ENCODE peak calls at places on chromosomes 16 and 17, in ten cellular contexts. One of them, this sample, is unnamed.

GRCh38 chr16:14667347-14668266 is 26.5 kb downstream of the PLA2G10 start:
- DNase-seq in lower leg skin: no peak
- DNase-seq in sigmoid colon: no peak
- DNase-seq in A549: no peak
- DNase-seq in body of pancreas: peak; percentile 38
- DNase-seq in transverse colon: peak; percentile 20
- DNase-seq in uterus: no peak
- DNase-seq in Peyer's patch: no peak
- DNase-seq in stomach: peak; percentile 29
- DNase-seq in GM12892: no peak
- DNase-seq in this sample: no peak

GRCh38 chr17:69430488-69430887 is 16.0 kb downstream of the MAP2K6 start:
- DNase-seq in lower leg skin: no peak
- DNase-seq in sigmoid colon: no peak
- DNase-seq in A549: no peak
- DNase-seq in body of pancreas: no peak
- DNase-seq in transverse colon: no peak
- DNase-seq in uterus: no peak
- DNase-seq in Peyer's patch: no peak
- DNase-seq in stomach: no peak
- DNase-seq in GM12892: no peak
- DNase-seq in this sample: no peak

GRCh38 chr16:60203525-60204124 is 1469.5 kb upstream of the GOT2 start:
- DNase-seq in lower leg skin: no peak
- DNase-seq in sigmoid colon: no peak
- DNase-seq in A549: peak; percentile 5
- DNase-seq in body of pancreas: no peak
- DNase-seq in transverse colon: no peak
- DNase-seq in uterus: no peak
- DNase-seq in Peyer's patch: no peak
- DNase-seq in stomach: no peak
- DNase-seq in GM12892: no peak
- DNase-seq in this sample: no peak

GRCh38 chr16:159136-159849 is 6.5 kb upstream of the HBM start:
- DNase-seq in lower leg skin: no peak
- DNase-seq in sigmoid colon: no peak
- DNase-seq in A549: no peak
- DNase-seq in body of pancreas: no peak
- DNase-seq in transverse colon: no peak
- DNase-seq in uterus: no peak
- DNase-seq in Peyer's patch: no peak
- DNase-seq in stomach: no peak
- DNase-seq in GM12892: no peak
- DNase-seq in this sample: no peak

GRCh38 chr17:45759761-45760160 is 24.4 kb upstream of the CRHR1 start:
- DNase-seq in lower leg skin: no peak
- DNase-seq in sigmoid colon: no peak
- DNase-seq in A549: peak; percentile 26
- DNase-seq in body of pancreas: no peak
- DNase-seq in transverse colon: no peak
- DNase-seq in uterus: no peak
- DNase-seq in Peyer's patch: no peak
- DNase-seq in stomach: no peak
- DNase-seq in GM12892: no peak
- DNase-seq in this sample: no peak

GRCh38 chr16:81592353-81592866 is 147.8 kb downstream of the CMIP start:
- DNase-seq in lower leg skin: no peak
- DNase-seq in sigmoid colon: no peak
- DNase-seq in A549: no peak
- DNase-seq in body of pancreas: peak; percentile 55
- DNase-seq in transverse colon: peak; percentile 83
- DNase-seq in uterus: no peak
- DNase-seq in Peyer's patch: no peak
- DNase-seq in stomach: no peak
- DNase-seq in GM12892: no peak
- DNase-seq in this sample: no peak

GRCh38 chr17:59470624-59471297 is 94.6 kb upstream of the DHX40 start:
- DNase-seq in lower leg skin: peak; percentile 71
- DNase-seq in sigmoid colon: no peak
- DNase-seq in A549: no peak
- DNase-seq in body of pancreas: no peak
- DNase-seq in transverse colon: no peak
- DNase-seq in uterus: no peak
- DNase-seq in Peyer's patch: no peak
- DNase-seq in stomach: no peak
- DNase-seq in GM12892: no peak
- DNase-seq in this sample: no peak

GRCh38 chr16:55263271-55264250 is 60.4 kb upstream of the IRX6 start:
- DNase-seq in lower leg skin: peak; percentile 50
- DNase-seq in sigmoid colon: no peak
- DNase-seq in A549: no peak
- DNase-seq in body of pancreas: no peak
- DNase-seq in transverse colon: no peak
- DNase-seq in uterus: no peak
- DNase-seq in Peyer's patch: no peak
- DNase-seq in stomach: no peak
- DNase-seq in GM12892: no peak
- DNase-seq in this sample: no peak

GRCh38 chr17:40803617-40804082 is 3.9 kb upstream of the KRT28 start:
- DNase-seq in lower leg skin: peak; percentile 95
- DNase-seq in sigmoid colon: peak; percentile 75
- DNase-seq in A549: peak; percentile 96
- DNase-seq in body of pancreas: peak; percentile 87
- DNase-seq in transverse colon: peak; percentile 86
- DNase-seq in uterus: peak; percentile 69
- DNase-seq in Peyer's patch: peak; percentile 81
- DNase-seq in stomach: peak; percentile 86
- DNase-seq in GM12892: peak; percentile 31
- DNase-seq in this sample: peak; percentile 84

GRCh38 chr17:41629826-41630670 is 5.7 kb upstream of the KRT17 start:
- DNase-seq in lower leg skin: no peak
- DNase-seq in sigmoid colon: no peak
- DNase-seq in A549: no peak
- DNase-seq in body of pancreas: no peak
- DNase-seq in transverse colon: no peak
- DNase-seq in uterus: no peak
- DNase-seq in Peyer's patch: no peak
- DNase-seq in stomach: no peak
- DNase-seq in GM12892: no peak
- DNase-seq in this sample: no peak

GRCh38 chr17:3892095-3892998 is 506 bp downstream of the CAMKK1 start:
- DNase-seq in lower leg skin: peak; percentile 97
- DNase-seq in sigmoid colon: peak; percentile 96
- DNase-seq in A549: peak; percentile 89
- DNase-seq in body of pancreas: peak; percentile 72
- DNase-seq in transverse colon: peak; percentile 83
- DNase-seq in uterus: peak; percentile 87
- DNase-seq in Peyer's patch: peak; percentile 92
- DNase-seq in stomach: peak; percentile 65
- DNase-seq in GM12892: no peak
- DNase-seq in this sample: peak; percentile 59

GRCh38 chr17:36816889-36817288 is 120.4 kb upstream of the LHX1 start:
- DNase-seq in lower leg skin: no peak
- DNase-seq in sigmoid colon: no peak
- DNase-seq in A549: no peak
- DNase-seq in body of pancreas: no peak
- DNase-seq in transverse colon: no peak
- DNase-seq in uterus: no peak
- DNase-seq in Peyer's patch: no peak
- DNase-seq in stomach: no peak
- DNase-seq in GM12892: no peak
- DNase-seq in this sample: no peak

GRCh38 chr17:15103785-15104184 is 161.3 kb downstream of the PMP22 start:
- DNase-seq in lower leg skin: no peak
- DNase-seq in sigmoid colon: no peak
- DNase-seq in A549: no peak
- DNase-seq in body of pancreas: no peak
- DNase-seq in transverse colon: no peak
- DNase-seq in uterus: no peak
- DNase-seq in Peyer's patch: no peak
- DNase-seq in stomach: no peak
- DNase-seq in GM12892: no peak
- DNase-seq in this sample: no peak

GRCh38 chr17:74641224-74641948 is 17.8 kb upstream of the CD300E start:
- DNase-seq in lower leg skin: no peak
- DNase-seq in sigmoid colon: no peak
- DNase-seq in A549: no peak
- DNase-seq in body of pancreas: no peak
- DNase-seq in transverse colon: no peak
- DNase-seq in uterus: no peak
- DNase-seq in Peyer's patch: no peak
- DNase-seq in stomach: no peak
- DNase-seq in GM12892: no peak
- DNase-seq in this sample: no peak

GRCh38 chr16:1998360-1998835 is 8.6 kb downstream of the SYNGR3 start:
- DNase-seq in lower leg skin: no peak
- DNase-seq in sigmoid colon: no peak
- DNase-seq in A549: no peak
- DNase-seq in body of pancreas: no peak
- DNase-seq in transverse colon: no peak
- DNase-seq in uterus: no peak
- DNase-seq in Peyer's patch: no peak
- DNase-seq in stomach: no peak
- DNase-seq in GM12892: no peak
- DNase-seq in this sample: no peak

GRCh38 chr16:2001035-2001434 is 8.6 kb downstream of the ZNF598 start:
- DNase-seq in lower leg skin: no peak
- DNase-seq in sigmoid colon: no peak
- DNase-seq in A549: no peak
- DNase-seq in body of pancreas: no peak
- DNase-seq in transverse colon: no peak
- DNase-seq in uterus: no peak
- DNase-seq in Peyer's patch: no peak
- DNase-seq in stomach: no peak
- DNase-seq in GM12892: no peak
- DNase-seq in this sample: no peak

GRCh38 chr16:1999866-2000514 is 9.6 kb downstream of the ZNF598 start:
- DNase-seq in lower leg skin: no peak
- DNase-seq in sigmoid colon: no peak
- DNase-seq in A549: no peak
- DNase-seq in body of pancreas: no peak
- DNase-seq in transverse colon: no peak
- DNase-seq in uterus: no peak
- DNase-seq in Peyer's patch: no peak
- DNase-seq in stomach: no peak
- DNase-seq in GM12892: no peak
- DNase-seq in this sample: no peak

GRCh38 chr16:1997591-1998359 is 8.0 kb downstream of the SYNGR3 start:
- DNase-seq in lower leg skin: no peak
- DNase-seq in sigmoid colon: no peak
- DNase-seq in A549: no peak
- DNase-seq in body of pancreas: no peak
- DNase-seq in transverse colon: no peak
- DNase-seq in uterus: peak; percentile 50
- DNase-seq in Peyer's patch: no peak
- DNase-seq in stomach: no peak
- DNase-seq in GM12892: no peak
- DNase-seq in this sample: no peak

GRCh38 chr16:1998852-1999801 is 9.4 kb downstream of the SYNGR3 start:
- DNase-seq in lower leg skin: no peak
- DNase-seq in sigmoid colon: no peak
- DNase-seq in A549: no peak
- DNase-seq in body of pancreas: no peak
- DNase-seq in transverse colon: no peak
- DNase-seq in uterus: no peak
- DNase-seq in Peyer's patch: no peak
- DNase-seq in stomach: no peak
- DNase-seq in GM12892: no peak
- DNase-seq in this sample: no peak
- TF ChIP-seq POLR2A in lower leg skin: no peak
- TF ChIP-seq POLR2A in sigmoid colon: no peak
- TF ChIP-seq POLR2A in A549: no peak
- TF ChIP-seq POLR2A in body of pancreas: no peak
- TF ChIP-seq POLR2A in transverse colon: no peak
- TF ChIP-seq POLR2A in uterus: no peak
- TF ChIP-seq POLR2A in Peyer's patch: no peak
- TF ChIP-seq POLR2A in stomach: no peak
- TF ChIP-seq POLR2A in GM12892: no peak
- TF ChIP-seq POLR2A in this sample: no peak

GRCh38 chr16:73058616-73059409 is 10.9 kb upstream of the ZFHX3 start:
- DNase-seq in lower leg skin: no peak
- DNase-seq in sigmoid colon: peak; percentile 69
- DNase-seq in A549: no peak
- DNase-seq in body of pancreas: peak; percentile 62
- DNase-seq in transverse colon: no peak
- DNase-seq in uterus: peak; percentile 51
- DNase-seq in Peyer's patch: no peak
- DNase-seq in stomach: peak; percentile 43
- DNase-seq in GM12892: no peak
- DNase-seq in this sample: no peak
- TF ChIP-seq POLR2A in lower leg skin: no peak
- TF ChIP-seq POLR2A in sigmoid colon: no peak
- TF ChIP-seq POLR2A in A549: no peak
- TF ChIP-seq POLR2A in body of pancreas: peak; percentile 20
- TF ChIP-seq POLR2A in transverse colon: no peak
- TF ChIP-seq POLR2A in uterus: no peak
- TF ChIP-seq POLR2A in Peyer's patch: no peak
- TF ChIP-seq POLR2A in stomach: no peak
- TF ChIP-seq POLR2A in GM12892: no peak
- TF ChIP-seq POLR2A in this sample: no peak

DNA sequence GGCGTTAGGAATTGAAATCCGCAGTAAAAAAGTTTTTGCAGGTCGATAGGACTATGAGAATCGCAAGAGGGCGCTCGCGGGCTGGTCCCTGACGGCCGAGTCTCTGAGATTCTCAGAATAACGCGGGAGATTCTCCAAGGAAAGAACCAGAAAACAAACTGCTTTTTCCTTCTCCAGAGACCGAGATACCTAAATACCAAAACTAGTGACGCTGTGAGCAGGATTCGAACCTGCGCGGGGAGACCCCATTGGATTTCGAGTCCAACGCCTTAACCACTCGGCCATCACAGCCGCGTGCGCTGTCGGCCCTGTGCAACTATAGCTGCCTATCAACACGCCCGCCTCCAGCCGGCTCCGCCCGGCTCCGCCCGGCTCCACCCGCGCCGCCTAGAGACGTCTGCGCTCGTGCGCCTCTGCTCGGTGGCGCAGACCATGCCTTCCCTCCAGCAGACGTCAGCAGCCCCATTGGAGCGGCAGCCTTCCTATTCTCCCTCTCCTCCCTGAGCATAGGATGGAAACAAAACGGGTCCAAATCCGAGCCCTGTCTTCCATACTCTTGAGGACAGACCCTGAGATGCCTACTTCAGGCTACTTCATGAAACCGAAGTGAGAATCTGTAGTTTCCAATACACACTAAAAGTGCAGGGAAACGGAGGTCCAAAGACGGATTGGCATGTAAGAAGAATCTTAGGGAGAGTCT is 13.4 kb downstream of the PER1 start:
- DNase-seq in lower leg skin: peak; percentile 99
- DNase-seq in sigmoid colon: peak; percentile 98
- DNase-seq in A549: peak; percentile 93
- DNase-seq in body of pancreas: peak; percentile 96
- DNase-seq in transverse colon: peak; percentile 96
- DNase-seq in uterus: peak; percentile 98
- DNase-seq in Peyer's patch: peak; percentile 93
- DNase-seq in stomach: peak; percentile 96
- DNase-seq in GM12892: peak; percentile 80
- DNase-seq in this sample: peak; percentile 99
- TF ChIP-seq POLR2A in lower leg skin: no peak
- TF ChIP-seq POLR2A in sigmoid colon: peak; percentile 60
- TF ChIP-seq POLR2A in A549: peak; percentile 47
- TF ChIP-seq POLR2A in body of pancreas: peak; percentile 85
- TF ChIP-seq POLR2A in transverse colon: peak; percentile 74
- TF ChIP-seq POLR2A in uterus: peak; percentile 75
- TF ChIP-seq POLR2A in Peyer's patch: peak; percentile 66
- TF ChIP-seq POLR2A in stomach: no peak
- TF ChIP-seq POLR2A in GM12892: peak; percentile 40
- TF ChIP-seq POLR2A in this sample: peak; percentile 81

GRCh38 chr16:10944249-10945064 is at the start of gene CLEC16A:
- DNase-seq in lower leg skin: peak; percentile 99
- DNase-seq in sigmoid colon: peak; percentile 99
- DNase-seq in A549: peak; percentile 94
- DNase-seq in body of pancreas: peak; percentile 98
- DNase-seq in transverse colon: peak; percentile 98
- DNase-seq in uterus: peak; percentile 99
- DNase-seq in Peyer's patch: peak; percentile 94
- DNase-seq in stomach: peak; percentile 98
- DNase-seq in GM12892: peak; percentile 81
- DNase-seq in this sample: peak; percentile 98
- TF ChIP-seq POLR2A in lower leg skin: no peak
- TF ChIP-seq POLR2A in sigmoid colon: peak; percentile 53
- TF ChIP-seq POLR2A in A549: peak; percentile 82
- TF ChIP-seq POLR2A in body of pancreas: peak; percentile 82
- TF ChIP-seq POLR2A in transverse colon: peak; percentile 83
- TF ChIP-seq POLR2A in uterus: peak; percentile 78
- TF ChIP-seq POLR2A in Peyer's patch: peak; percentile 88
- TF ChIP-seq POLR2A in stomach: no peak
- TF ChIP-seq POLR2A in GM12892: peak; percentile 70
- TF ChIP-seq POLR2A in this sample: peak; percentile 76

This sample was measured in erythroblast.